ENCODE peak calls at places on chromosomes 12 and 14, in four cellular contexts. E is LHCN-M2, R is A673, L is GDM1. O is an unnamed sample.

GRCh38 chr14:50829472-50830043 is 1.4 kb downstream of the NIN start:
- DNase-seq in E (no peak), R (no peak), L (no peak), O (peak)

GRCh38 chr12:127108360-127109215 is 1158.4 kb upstream of the TMEM132C start:
- DNase-seq in R (peak), L (peak), E (peak), O (peak)

GRCh38 chr14:74014299-74014698 is 4.8 kb downstream of the ENTPD5 start:
- DNase-seq in L (no peak), E (peak), R (no peak), O (no peak)

GRCh38 chr12:101855364-101855884 is 22.0 kb upstream of the DRAM1 start:
- DNase-seq in L (peak), E (no peak), R (no peak), O (no peak)

GRCh38 chr12:43836455-43836989 is 641 bp downstream of the TMEM117 start:
- DNase-seq in R (peak), E (peak), L (no peak), O (peak)

GRCh38 chr14:58904771-58905170 is 267.0 kb downstream of the DACT1 start:
- DNase-seq in L (no peak), E (no peak), R (no peak), O (no peak)

GRCh38 chr14:47674546-47675238 is 713 bp downstream of the MDGA2 start:
- DNase-seq in E (no peak), R (peak), L (no peak), O (peak)

GRCh38 chr12:12467701-12468218 is 94.9 kb downstream of the DUSP16 start:
- DNase-seq in R (no peak), L (no peak), E (no peak), O (no peak)

GRCh38 chr14:76762617-76763361 is 1.5 kb downstream of the VASH1 start:
- DNase-seq in L (no peak), R (no peak), E (no peak), O (peak)

GRCh38 chr14:64147126-64147790 is 146.9 kb downstream of the ESR2 start:
- DNase-seq in E (peak), L (no peak), R (no peak), O (no peak)

GRCh38 chr14:76771432-76771980 is 10.2 kb downstream of the VASH1 start:
- DNase-seq in L (no peak), R (no peak), E (no peak), O (no peak)

GRCh38 chr12:14278294-14278953 is 87.1 kb upstream of the ATF7IP start:
- DNase-seq in L (no peak), E (no peak), R (no peak), O (no peak)

GRCh38 chr12:114920828-114921579 is 237.0 kb upstream of the TBX3 start:
- DNase-seq in E (peak), L (no peak), R (no peak), O (no peak)

GRCh38 chr14:25048170-25049126 is 1.5 kb downstream of the STXBP6 start:
- DNase-seq in R (no peak), L (no peak), E (peak), O (peak)

GRCh38 chr12:92596388-92596787 is 106.4 kb upstream of the PLEKHG7 start:
- DNase-seq in L (no peak), R (no peak), E (no peak), O (peak)

GRCh38 chr12:106416273-106416672 is 58.7 kb downstream of the POLR3B start:
- DNase-seq in E (no peak), R (no peak), L (no peak), O (no peak)

GRCh38 chr12:132710062-132710421 is 600 bp upstream of the PGAM5 start:
- DNase-seq in R (no peak), E (no peak), L (no peak), O (no peak)

GRCh38 chr12:56080556-56081138 is 682 bp downstream of the ERBB3 start:
- DNase-seq in L (no peak), R (no peak), E (no peak), O (no peak)

GRCh38 chr12:53972152-53972702 is 699 bp upstream of the HOXC11 start:
- DNase-seq in E (peak), L (no peak), R (no peak), O (no peak)

GRCh38 chr12:131106542-131106941 is 152.8 kb downstream of the ADGRD1 start:
- DNase-seq in R (no peak), E (no peak), L (no peak), O (no peak)

GRCh38 chr12:7131502-7131866 is 1.3 kb downstream of the CLSTN3 start:
- DNase-seq in E (no peak), R (no peak), L (peak), O (peak)

GRCh38 chr14:64721899-64722298 is 17.7 kb downstream of the PLEKHG3 start:
- DNase-seq in R (no peak), E (no peak), L (no peak), O (no peak)

GRCh38 chr12:11697670-11698387 is 48.4 kb downstream of the ETV6 start:
- DNase-seq in E (peak), L (no peak), R (no peak), O (no peak)

O was measured in NCI-H69.